ENCODE peak calls at places on chromosomes 5 and 9, in five cellular contexts. One of them, this sample, is unnamed. For H3K4me1, the result is how much of the 10 kb centered on the place peaks cover.

GRCh38 chr9:98647236-98647635 is 61.5 kb downstream of the GABBR2 start:
- DNase-seq in DND-41: no peak
- DNase-seq in MM.1S: no peak
- DNase-seq in PC-9: no peak
- DNase-seq in IMR-90: no peak
- DNase-seq in this sample: no peak

GRCh38 chr5:67004730-67005350 is 191.8 kb downstream of the CD180 start:
- DNase-seq in DND-41: no peak
- DNase-seq in MM.1S: no peak
- DNase-seq in PC-9: no peak
- DNase-seq in IMR-90: no peak
- DNase-seq in this sample: no peak

GRCh38 chr5:32805966-32806626 is 95.0 kb downstream of the NPR3 start:
- DNase-seq in DND-41: no peak
- DNase-seq in MM.1S: no peak
- DNase-seq in PC-9: no peak
- DNase-seq in IMR-90: peak
- DNase-seq in this sample: no peak

GRCh38 chr9:91177661-91178280 is 183.9 kb downstream of the AUH start:
- DNase-seq in DND-41: peak
- DNase-seq in MM.1S: no peak
- DNase-seq in PC-9: no peak
- DNase-seq in IMR-90: peak
- DNase-seq in this sample: no peak

GRCh38 chr9:88789785-88790184 is 201.5 kb upstream of the S1PR3 start:
- DNase-seq in DND-41: no peak
- DNase-seq in MM.1S: no peak
- DNase-seq in PC-9: peak
- DNase-seq in IMR-90: peak
- DNase-seq in this sample: no peak

GRCh38 chr5:128838631-128839030 is 126.7 kb upstream of the SLC27A6 start:
- DNase-seq in DND-41: no peak
- DNase-seq in MM.1S: no peak
- DNase-seq in PC-9: no peak
- DNase-seq in IMR-90: no peak
- DNase-seq in this sample: no peak

GRCh38 chr5:16600397-16600796 is 16.4 kb downstream of the RETREG1 start:
- DNase-seq in DND-41: no peak
- DNase-seq in MM.1S: no peak
- DNase-seq in PC-9: no peak
- DNase-seq in IMR-90: no peak
- DNase-seq in this sample: no peak

GRCh38 chr9:127283917-127284316 is 19.3 kb downstream of the GARNL3 start:
- DNase-seq in DND-41: peak
- DNase-seq in MM.1S: no peak
- DNase-seq in PC-9: no peak
- DNase-seq in IMR-90: peak
- DNase-seq in this sample: peak

GRCh38 chr5:139796061-139796806 is 626 bp downstream of the PSD2 start:
- DNase-seq in DND-41: no peak
- DNase-seq in MM.1S: no peak
- DNase-seq in PC-9: no peak
- DNase-seq in IMR-90: no peak
- DNase-seq in this sample: no peak

GRCh38 chr9:96394832-96395496 is 11.5 kb upstream of the SLC35D2 start:
- DNase-seq in DND-41: no peak
- DNase-seq in MM.1S: no peak
- DNase-seq in PC-9: no peak
- DNase-seq in IMR-90: no peak
- DNase-seq in this sample: peak

GRCh38 chr9:71638627-71639026 is 129.7 kb downstream of the CEMIP2 start:
- DNase-seq in DND-41: no peak
- DNase-seq in MM.1S: no peak
- DNase-seq in PC-9: no peak
- DNase-seq in IMR-90: no peak
- DNase-seq in this sample: no peak

GRCh38 chr5:149615976-149616375 is 34.7 kb downstream of the ARHGEF37 start:
- DNase-seq in DND-41: no peak
- DNase-seq in MM.1S: no peak
- DNase-seq in PC-9: no peak
- DNase-seq in IMR-90: no peak
- DNase-seq in this sample: no peak

GRCh38 chr5:62708481-62709325 is 130.1 kb downstream of the LRRC70 start:
- DNase-seq in DND-41: no peak
- DNase-seq in MM.1S: no peak
- DNase-seq in PC-9: no peak
- DNase-seq in IMR-90: no peak
- DNase-seq in this sample: no peak

GRCh38 chr9:81993656-81994055 is 5.1 kb downstream of the SPATA31D1 start:
- DNase-seq in DND-41: no peak
- DNase-seq in MM.1S: no peak
- DNase-seq in PC-9: no peak
- DNase-seq in IMR-90: no peak
- DNase-seq in this sample: no peak

GRCh38 chr5:59238126-59238902 is 655.2 kb downstream of the PDE4D start:
- DNase-seq in DND-41: no peak
- DNase-seq in MM.1S: no peak
- DNase-seq in PC-9: no peak
- DNase-seq in IMR-90: no peak
- DNase-seq in this sample: no peak

GRCh38 chr5:139422307-139422893 is 16.9 kb downstream of the DNAJC18 start:
- DNase-seq in DND-41: peak
- DNase-seq in MM.1S: peak
- DNase-seq in PC-9: peak
- DNase-seq in IMR-90: peak
- DNase-seq in this sample: peak

GRCh38 chr5:119322312-119322947 is 33.4 kb upstream of the TNFAIP8 start:
- DNase-seq in DND-41: no peak
- DNase-seq in MM.1S: peak
- DNase-seq in PC-9: no peak
- DNase-seq in IMR-90: no peak
- DNase-seq in this sample: no peak

GRCh38 chr9:124877383-124877782 is 15.5 kb downstream of the ARPC5L start:
- DNase-seq in DND-41: no peak
- DNase-seq in MM.1S: no peak
- DNase-seq in PC-9: no peak
- DNase-seq in IMR-90: no peak
- DNase-seq in this sample: no peak

GRCh38 chr5:65825388-65826328 is 100.7 kb upstream of the ERBIN start:
- DNase-seq in DND-41: peak
- DNase-seq in MM.1S: peak
- DNase-seq in PC-9: no peak
- DNase-seq in IMR-90: no peak
- DNase-seq in this sample: peak

GRCh38 chr9:133403766-133404439 is 13.9 kb downstream of the REXO4 start:
- DNase-seq in DND-41: peak
- DNase-seq in MM.1S: no peak
- DNase-seq in PC-9: peak
- DNase-seq in IMR-90: no peak
- DNase-seq in this sample: peak

GRCh38 chr5:2724031-2724581 is 27.4 kb downstream of the IRX2 start:
- DNase-seq in DND-41: no peak
- DNase-seq in MM.1S: no peak
- DNase-seq in PC-9: no peak
- DNase-seq in IMR-90: no peak
- DNase-seq in this sample: no peak

GRCh38 chr9:121718063-121718462 is 66.6 kb downstream of the DAB2IP start:
- DNase-seq in DND-41: no peak
- DNase-seq in MM.1S: no peak
- DNase-seq in PC-9: no peak
- DNase-seq in IMR-90: peak
- DNase-seq in this sample: no peak

GRCh38 chr5:31364881-31365636 is 166.8 kb downstream of the DROSHA start:
- DNase-seq in DND-41: no peak
- DNase-seq in MM.1S: no peak
- DNase-seq in PC-9: no peak
- DNase-seq in IMR-90: peak
- DNase-seq in this sample: no peak

GRCh38 chr5:31362931-31363568 is 168.8 kb downstream of the DROSHA start:
- DNase-seq in DND-41: no peak
- DNase-seq in MM.1S: no peak
- DNase-seq in PC-9: no peak
- DNase-seq in IMR-90: peak
- DNase-seq in this sample: no peak

GRCh38 chr5:31361906-31362900 is 168.7 kb downstream of the CDH6 start:
- DNase-seq in DND-41: no peak
- DNase-seq in MM.1S: no peak
- DNase-seq in PC-9: no peak
- DNase-seq in IMR-90: peak
- DNase-seq in this sample: no peak

GRCh38 chr5:31359839-31360238 is 166.4 kb downstream of the CDH6 start:
- DNase-seq in DND-41: no peak
- DNase-seq in MM.1S: no peak
- DNase-seq in PC-9: no peak
- DNase-seq in IMR-90: no peak
- DNase-seq in this sample: no peak

DNA sequence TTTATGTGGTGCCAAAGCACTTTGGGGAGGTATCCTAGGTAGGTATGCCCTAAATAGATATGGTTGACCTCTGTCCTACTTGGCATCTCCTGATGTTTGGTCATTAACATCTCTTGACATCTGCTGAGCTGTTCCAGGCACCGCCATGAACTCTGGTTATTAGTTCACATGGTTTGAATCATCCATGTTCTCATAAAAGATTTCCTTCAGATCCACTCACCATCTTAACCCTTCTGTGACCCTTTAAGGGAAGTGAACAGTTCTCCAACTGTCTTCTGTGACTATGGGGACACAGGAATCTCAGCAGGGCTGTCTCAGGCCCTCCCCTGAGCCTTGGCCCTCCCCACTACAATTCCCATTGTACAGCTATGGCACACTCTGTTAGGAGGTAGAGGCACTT is 167.7 kb downstream of the CDH6 start:
- DNase-seq in DND-41: no peak
- DNase-seq in MM.1S: no peak
- DNase-seq in PC-9: peak
- DNase-seq in IMR-90: peak
- DNase-seq in this sample: no peak
- H3K4me2 ChIP-seq in DND-41: no peak
- H3K4me2 ChIP-seq in MM.1S: no peak
- H3K4me2 ChIP-seq in PC-9: no peak
- H3K4me2 ChIP-seq in IMR-90: peak
- H3K4me2 ChIP-seq in this sample: no peak

GRCh38 chr5:171387970-171388815 is 544 bp downstream of the NPM1 start:
- DNase-seq in DND-41: peak
- DNase-seq in MM.1S: peak
- DNase-seq in PC-9: peak
- DNase-seq in IMR-90: peak
- DNase-seq in this sample: peak

GRCh38 chr5:171387255-171387969 is at the start of gene NPM1:
- DNase-seq in DND-41: peak
- DNase-seq in MM.1S: peak
- DNase-seq in PC-9: peak
- DNase-seq in IMR-90: peak
- DNase-seq in this sample: peak

GRCh38 chr5:171386006-171386671 is 1.5 kb upstream of the NPM1 start:
- DNase-seq in DND-41: no peak
- DNase-seq in MM.1S: no peak
- DNase-seq in PC-9: no peak
- DNase-seq in IMR-90: no peak
- DNase-seq in this sample: peak

GRCh38 chr5:171388816-171389168 is 1.1 kb downstream of the NPM1 start:
- DNase-seq in DND-41: no peak
- DNase-seq in MM.1S: no peak
- DNase-seq in PC-9: no peak
- DNase-seq in IMR-90: no peak
- DNase-seq in this sample: no peak

GRCh38 chr5:171386861-171387254 is 791 bp upstream of the NPM1 start:
- DNase-seq in DND-41: no peak
- DNase-seq in MM.1S: no peak
- DNase-seq in PC-9: no peak
- DNase-seq in IMR-90: peak
- DNase-seq in this sample: peak
- H3K27ac ChIP-seq in DND-41: peak
- H3K27ac ChIP-seq in MM.1S: peak
- H3K27ac ChIP-seq in PC-9: peak
- H3K27ac ChIP-seq in IMR-90: peak
- H3K27ac ChIP-seq in this sample: peak

GRCh38 chr9:31916591-31917223 is 467.7 kb upstream of the ACO1 start:
- DNase-seq in DND-41: no peak
- DNase-seq in MM.1S: peak
- DNase-seq in PC-9: no peak
- DNase-seq in IMR-90: no peak
- DNase-seq in this sample: no peak
- H3K4me1 ChIP-seq in DND-41: under half
- H3K4me1 ChIP-seq in MM.1S: under half
- H3K4me1 ChIP-seq in PC-9: under half
- H3K4me1 ChIP-seq in IMR-90: under half
- H3K4me1 ChIP-seq in this sample: under half

GRCh38 chr5:154278172-154278571 is 87.6 kb downstream of the GALNT10 start:
- DNase-seq in DND-41: no peak
- DNase-seq in MM.1S: no peak
- DNase-seq in PC-9: no peak
- DNase-seq in IMR-90: peak
- DNase-seq in this sample: no peak

GRCh38 chr5:154278908-154279307 is 88.4 kb downstream of the GALNT10 start:
- DNase-seq in DND-41: no peak
- DNase-seq in MM.1S: peak
- DNase-seq in PC-9: no peak
- DNase-seq in IMR-90: peak
- DNase-seq in this sample: no peak

GRCh38 chr5:154276236-154276792 is 85.8 kb downstream of the GALNT10 start:
- DNase-seq in DND-41: no peak
- DNase-seq in MM.1S: no peak
- DNase-seq in PC-9: no peak
- DNase-seq in IMR-90: no peak
- DNase-seq in this sample: no peak

GRCh38 chr5:154277499-154277898 is 87.0 kb downstream of the GALNT10 start:
- DNase-seq in DND-41: no peak
- DNase-seq in MM.1S: no peak
- DNase-seq in PC-9: no peak
- DNase-seq in IMR-90: no peak
- DNase-seq in this sample: no peak

DNA sequence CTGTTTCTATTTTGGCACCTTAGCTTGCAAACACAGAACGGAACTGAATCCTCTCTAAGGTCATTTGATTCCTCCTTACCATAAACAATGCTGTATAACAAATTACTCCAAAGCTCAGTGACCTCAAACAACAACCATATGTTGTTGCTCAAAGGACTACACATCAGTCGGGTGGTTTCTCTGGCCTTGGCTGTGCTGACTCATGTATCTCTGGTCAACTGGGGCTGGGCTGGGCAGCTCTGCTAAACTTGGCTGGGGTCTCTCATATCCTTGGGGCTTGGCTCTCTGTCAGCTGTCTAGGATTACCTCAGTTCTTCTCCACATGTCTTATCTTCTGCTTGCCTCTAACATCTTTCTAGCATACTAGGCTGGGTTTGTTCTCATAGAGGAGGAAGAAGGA is 86.4 kb downstream of the GALNT10 start:
- DNase-seq in DND-41: no peak
- DNase-seq in MM.1S: peak
- DNase-seq in PC-9: no peak
- DNase-seq in IMR-90: peak
- DNase-seq in this sample: no peak
- H3K4me2 ChIP-seq in DND-41: no peak
- H3K4me2 ChIP-seq in MM.1S: peak
- H3K4me2 ChIP-seq in PC-9: no peak
- H3K4me2 ChIP-seq in IMR-90: peak
- H3K4me2 ChIP-seq in this sample: no peak

This sample was measured in Karpas-422.